ENCODE peak calls at places on chromosomes 4 and X, in six cellular contexts. G is stomach, H is pancreas, W is neural progenitor cell, I is body of pancreas, E is colonic mucosa. D is an unnamed sample.

GRCh38 chr4:76562161-76562560 is 127.1 kb downstream of the SHROOM3 start:
- DNase-seq in G (no peak), H (no peak), W (no peak), I (no peak), E (no peak), D (no peak)

GRCh38 chr4:188246488-188246887 is 107.2 kb downstream of the TRIML1 start:
- DNase-seq in G (no peak), H (no peak), W (peak), I (no peak), E (no peak), D (no peak)

GRCh38 chr4:136818811-136819210 is 713.5 kb downstream of the PCDH18 start:
- DNase-seq in G (no peak), H (no peak), W (no peak), I (no peak), E (no peak), D (no peak)

GRCh38 chr4:5143940-5144339 is 92.7 kb downstream of the STK32B start:
- DNase-seq in G (no peak), H (no peak), W (no peak), I (no peak), E (no peak), D (no peak)

GRCh38 chr4:127623755-127624087 is 9.0 kb upstream of the INTU start:
- DNase-seq in G (no peak), H (no peak), W (peak), I (no peak), E (no peak), D (no peak)

GRCh38 chr4:118113220-118113619 is 78.9 kb downstream of the NDST3 start:
- DNase-seq in G (no peak), H (no peak), W (no peak), I (no peak), E (no peak), D (no peak)

GRCh38 chrX:2325076-2325784 is 175.5 kb downstream of the DHRSX start:
- DNase-seq in G (peak), H (peak), W (no peak), I (peak), E (peak), D (peak)

GRCh38 chr4:152534541-152535231 is 1.2 kb downstream of the FBXW7 start:
- DNase-seq in G (peak), H (peak), W (peak), I (peak), E (peak), D (peak)

GRCh38 chr4:185346975-185347601 is 48.6 kb downstream of the LRP2BP start:
- DNase-seq in G (no peak), H (no peak), W (no peak), I (no peak), E (no peak), D (no peak)

GRCh38 chr4:173169428-173170209 is 1.0 kb downstream of the GALNT7 start:
- DNase-seq in G (peak), H (peak), W (peak), I (peak), E (peak), D (peak)

GRCh38 chrX:123173833-123174232 is 10.2 kb upstream of the GRIA3 start:
- DNase-seq in G (no peak), H (no peak), W (peak), I (no peak), E (no peak), D (peak)

GRCh38 chr4:51843309-51844156 is 580 bp downstream of the DCUN1D4 start:
- DNase-seq in G (peak), H (peak), W (peak), I (peak), E (peak), D (peak)

GRCh38 chr4:86344127-86344526 is 15.7 kb downstream of the MAPK10 start:
- DNase-seq in G (no peak), H (no peak), W (no peak), I (no peak), E (no peak), D (no peak)

GRCh38 chrX:150253946-150254615 is 109.0 kb upstream of the MAMLD1 start:
- DNase-seq in G (no peak), H (no peak), W (no peak), I (no peak), E (no peak), D (no peak)

GRCh38 chrX:38278682-38279081 is 48.6 kb downstream of the RPGR start:
- DNase-seq in G (no peak), H (no peak), W (no peak), I (no peak), E (no peak), D (no peak)

GRCh38 chrX:38279188-38279587 is 48.1 kb downstream of the RPGR start:
- DNase-seq in G (no peak), H (no peak), W (peak), I (no peak), E (no peak), D (no peak)

GRCh38 chrX:38285649-38286048 is 41.7 kb downstream of the RPGR start:
- DNase-seq in G (no peak), H (no peak), W (no peak), I (no peak), E (no peak), D (no peak)

GRCh38 chrX:38277802-38278201 is 49.5 kb downstream of the RPGR start:
- DNase-seq in G (no peak), H (no peak), W (no peak), I (no peak), E (no peak), D (no peak)

DNA sequence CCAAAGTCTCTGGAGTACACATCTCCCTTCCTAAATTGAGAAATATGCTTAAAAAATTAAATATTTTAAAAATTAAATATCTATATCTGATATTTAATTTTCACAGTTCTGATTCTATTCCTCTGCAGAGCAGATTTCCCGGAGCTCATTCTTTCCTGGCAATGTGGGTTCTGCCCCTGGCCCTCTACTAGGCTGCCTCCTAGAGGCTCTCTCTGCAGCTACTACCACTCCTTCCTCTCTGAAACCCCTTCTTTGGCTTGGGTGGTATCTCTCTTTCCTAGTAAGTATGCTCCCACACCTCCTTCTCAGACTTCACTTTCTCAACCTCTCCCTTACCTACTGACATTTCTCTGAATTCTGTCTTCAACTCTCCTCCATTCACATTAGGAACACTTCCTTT is 45.3 kb downstream of the RPGR start:
- DNase-seq in G (no peak), H (no peak), W (peak), I (no peak), E (no peak), D (no peak)
- TF ChIP-seq CTCF in G (peak), H (no peak), W (peak), I (peak), E (no peak), D (peak)

GRCh38 chrX:153870791-153871360 is 15.1 kb downstream of the L1CAM start:
- DNase-seq in G (no peak), H (no peak), W (no peak), I (no peak), E (no peak), D (peak)
- TF ChIP-seq CTCF in G (no peak), H (no peak), W (no peak), I (no peak), E (no peak), D (peak)

DNA sequence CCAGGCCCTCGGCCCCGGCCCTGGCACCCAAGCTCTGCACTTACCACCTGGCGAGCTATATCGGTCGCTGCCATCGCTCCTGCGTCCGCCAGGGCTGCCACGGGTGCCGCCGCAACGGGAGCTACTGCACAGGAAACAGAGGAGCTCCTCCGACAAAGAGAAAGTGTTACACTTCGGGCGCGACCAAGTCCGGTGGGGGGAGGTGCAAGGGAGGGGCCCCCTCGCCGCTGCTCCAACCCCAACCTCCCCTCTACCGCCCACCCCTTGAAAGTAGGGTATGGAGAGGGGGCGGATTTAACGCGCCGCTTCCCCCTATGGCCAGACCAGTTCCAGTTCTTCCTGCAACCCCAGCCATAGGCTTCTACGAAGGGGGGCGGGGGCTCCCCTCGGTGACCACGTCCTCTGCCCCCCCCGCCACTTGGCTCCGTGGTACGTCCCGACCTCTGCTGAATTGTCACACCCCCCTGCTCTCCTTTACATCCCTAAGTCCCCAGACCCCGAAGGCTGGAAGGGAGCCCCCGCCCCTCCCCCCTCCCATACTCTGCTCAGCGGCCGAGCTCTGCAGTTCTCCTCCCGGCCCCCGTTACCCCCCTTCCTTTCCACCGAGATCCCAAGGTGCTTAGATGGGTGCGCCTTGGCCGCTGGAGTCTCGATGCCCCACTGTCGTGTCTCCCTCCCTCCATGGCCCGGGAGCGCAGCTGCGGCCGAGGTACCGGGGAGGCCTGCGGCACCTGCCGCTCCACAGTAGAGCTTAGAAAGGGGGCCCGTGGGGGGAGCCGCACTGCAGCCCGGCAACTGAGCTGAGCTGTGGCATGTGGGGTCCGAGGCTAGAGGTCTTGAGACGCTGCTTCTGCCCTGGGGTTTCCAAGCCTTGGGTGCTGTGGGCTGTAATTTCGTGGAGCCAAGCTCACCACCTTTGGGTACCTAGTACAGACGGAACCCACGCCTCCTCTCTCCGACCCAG is at the start of gene SEPTIN6:
- DNase-seq in G (peak), H (peak), W (peak), I (peak), E (peak), D (peak)
- TF ChIP-seq CTCF in G (peak), H (no peak), W (no peak), I (peak), E (no peak), D (peak)

DNA sequence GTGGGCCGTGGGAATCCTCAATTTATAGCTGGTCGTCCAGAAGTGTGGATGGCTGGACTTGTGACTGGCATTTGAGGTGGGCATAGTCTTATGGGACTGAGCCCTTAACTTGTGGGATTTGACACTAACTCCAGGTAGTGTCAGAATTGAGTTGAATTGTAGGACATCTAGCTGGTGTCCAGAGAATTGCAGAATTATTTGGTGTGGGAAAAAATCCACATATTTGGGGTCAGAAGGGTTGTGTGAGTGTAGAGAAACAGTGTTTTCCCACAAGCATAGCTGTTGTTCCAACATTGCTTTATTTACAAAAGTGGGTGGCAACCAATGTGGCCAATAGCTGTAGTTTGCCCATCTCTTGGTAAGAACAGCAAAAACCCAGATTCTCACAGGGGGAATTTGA is 91.3 kb downstream of the MOSPD2 start:
- DNase-seq in G (no peak), H (no peak), W (no peak), I (no peak), E (no peak), D (no peak)
- TF ChIP-seq CTCF in G (no peak), H (no peak), W (no peak), I (no peak), E (no peak), D (no peak)

GRCh38 chr4:72527038-72527646 is 41.9 kb downstream of the ADAMTS3 start:
- DNase-seq in G (no peak), H (no peak), W (no peak), I (no peak), E (no peak), D (no peak)
- TF ChIP-seq CTCF in G (no peak), H (no peak), W (no peak), I (no peak), E (no peak), D (no peak)

GRCh38 chrX:57451426-57452020 is 140.3 kb upstream of the ZXDB start:
- DNase-seq in G (no peak), H (no peak), W (no peak), I (no peak), E (no peak), D (no peak)

DNA sequence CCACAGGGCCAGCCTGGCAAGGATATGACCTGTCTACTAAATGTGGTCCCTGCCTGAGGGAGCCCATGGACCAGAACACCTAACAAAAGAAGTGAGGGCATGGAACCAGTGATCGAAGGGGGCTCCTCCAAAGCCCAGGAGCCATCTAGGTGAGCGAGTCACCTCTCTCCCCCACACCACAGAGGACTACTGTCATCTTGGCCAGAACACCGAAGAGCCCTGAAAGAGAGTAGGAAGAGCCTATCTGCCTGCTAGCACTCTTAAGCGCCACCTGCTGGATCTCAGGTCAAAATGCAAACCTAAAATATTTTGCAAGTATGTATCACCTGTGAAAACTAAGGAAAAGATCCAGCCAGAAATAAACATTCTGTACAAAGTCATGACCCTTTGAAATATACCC is 137.9 kb upstream of the ZXDB start:
- DNase-seq in G (no peak), H (no peak), W (peak), I (no peak), E (no peak), D (peak)
- TF ChIP-seq CTCF in G (peak), H (no peak), W (peak), I (no peak), E (peak), D (peak)

GRCh38 chrX:63812826-63813225 is 27.8 kb upstream of the ARHGEF9 start:
- DNase-seq in G (no peak), H (no peak), W (no peak), I (no peak), E (no peak), D (no peak)
- TF ChIP-seq CTCF in G (no peak), H (no peak), W (peak), I (no peak), E (no peak), D (no peak)